ENCODE peak calls at places on chromosome 9, in eight cellular contexts. A, T, Q, S, L, M, F and G are unnamed samples. For H3K27me3, the result is how much of the 10 kb centered on the place peaks cover.

GRCh38 chr9:15155826-15156225 is 151.2 kb downstream of the TTC39B start:
- DNase-seq in A (peak), T (no peak), Q (no peak), S (no peak), L (no peak), M (no peak), F (no peak), G (no peak)

GRCh38 chr9:117974108-117974507 is 269.9 kb downstream of the TLR4 start:
- DNase-seq in A (no peak), T (no peak), Q (no peak), S (no peak), L (no peak), M (no peak), F (peak), G (no peak)

GRCh38 chr9:100880284-100880683 is 148.2 kb upstream of the PLPPR1 start:
- DNase-seq in A (no peak), T (no peak), Q (no peak), S (no peak), L (no peak), M (no peak), F (no peak), G (no peak)

GRCh38 chr9:69585571-69585970 is 86.6 kb downstream of the APBA1 start:
- DNase-seq in A (no peak), T (no peak), Q (no peak), S (no peak), L (no peak), M (no peak), F (no peak), G (no peak)

GRCh38 chr9:135526089-135526729 is 5.0 kb downstream of the LCN1 start:
- DNase-seq in A (no peak), T (no peak), Q (no peak), S (no peak), L (no peak), M (no peak), F (no peak), G (no peak)

GRCh38 chr9:79817469-79818004 is 245.8 kb downstream of the TLE4 start:
- DNase-seq in A (no peak), T (no peak), Q (peak), S (no peak), L (peak), M (no peak), F (peak), G (no peak)

GRCh38 chr9:99748690-99749089 is 73.0 kb upstream of the NR4A3 start:
- DNase-seq in A (no peak), T (no peak), Q (no peak), S (no peak), L (no peak), M (no peak), F (no peak), G (no peak)

GRCh38 chr9:98983295-98984268 is 39.9 kb downstream of the COL15A1 start:
- DNase-seq in A (peak), T (no peak), Q (no peak), S (peak), L (no peak), M (no peak), F (no peak), G (no peak)

GRCh38 chr9:94867281-94867841 is 140.9 kb downstream of the AOPEP start:
- DNase-seq in A (peak), T (no peak), Q (peak), S (peak), L (peak), M (no peak), F (no peak), G (no peak)

GRCh38 chr9:107586493-107586892 is 96.9 kb upstream of the KLF4 start:
- DNase-seq in A (no peak), T (no peak), Q (no peak), S (no peak), L (no peak), M (no peak), F (no peak), G (no peak)

GRCh38 chr9:71490810-71491209 is 277.5 kb downstream of the CEMIP2 start:
- DNase-seq in A (no peak), T (no peak), Q (peak), S (no peak), L (peak), M (no peak), F (peak), G (no peak)

GRCh38 chr9:69877852-69878507 is 57.4 kb downstream of the CFAP95 start:
- DNase-seq in A (peak), T (no peak), Q (peak), S (peak), L (peak), M (no peak), F (peak), G (no peak)

GRCh38 chr9:94078086-94078485 is 6.2 kb upstream of the PTPDC1 start:
- DNase-seq in A (no peak), T (no peak), Q (no peak), S (no peak), L (no peak), M (no peak), F (no peak), G (no peak)

GRCh38 chr9:11011696-11012095 is 398.9 kb upstream of the PTPRD start:
- DNase-seq in A (no peak), T (no peak), Q (no peak), S (no peak), L (no peak), M (no peak), F (no peak), G (no peak)

GRCh38 chr9:108673386-108673785 is 182.4 kb downstream of the ACTL7B start:
- DNase-seq in A (no peak), T (no peak), Q (no peak), S (no peak), L (no peak), M (no peak), F (no peak), G (peak)

GRCh38 chr9:108672475-108673065 is 183.2 kb downstream of the ACTL7B start:
- DNase-seq in A (no peak), T (no peak), Q (no peak), S (no peak), L (no peak), M (no peak), F (no peak), G (peak)

GRCh38 chr9:108668191-108668940 is 187.4 kb downstream of the ACTL7B start:
- DNase-seq in A (no peak), T (no peak), Q (no peak), S (no peak), L (no peak), M (no peak), F (no peak), G (no peak)

GRCh38 chr9:108671794-108672193 is 184.0 kb downstream of the ACTL7B start:
- DNase-seq in A (no peak), T (no peak), Q (no peak), S (peak), L (no peak), M (no peak), F (no peak), G (peak)

DNA sequence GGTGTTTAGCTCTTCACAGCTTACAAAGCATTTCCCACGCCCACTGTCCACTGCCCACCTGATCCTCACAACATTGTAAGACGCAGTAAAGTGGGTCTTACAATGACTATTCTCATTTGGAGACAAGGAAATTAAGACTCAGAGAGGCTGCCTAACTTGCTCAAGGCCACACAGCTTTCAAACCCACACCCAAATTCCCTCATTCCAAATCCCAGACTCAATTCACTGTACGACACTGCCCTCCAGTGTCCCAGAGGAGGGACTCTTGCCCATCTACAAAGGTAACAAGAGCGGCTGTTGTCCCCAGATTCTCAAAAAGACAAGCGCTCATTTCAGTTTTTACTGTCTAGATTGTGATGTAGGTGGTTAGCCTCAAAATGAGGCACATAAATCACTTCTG is 184.6 kb downstream of the ACTL7B start:
- DNase-seq in A (peak), T (no peak), Q (peak), S (peak), L (peak), M (no peak), F (no peak), G (peak)
- TF ChIP-seq CTCF in A (peak), T (no peak), Q (peak), S (peak), L (peak), M (no peak), F (no peak), G (peak)

GRCh38 chr9:126777733-126778132 is 27.1 kb upstream of the ZBTB43 start:
- DNase-seq in A (no peak), T (no peak), Q (peak), S (no peak), L (peak), M (no peak), F (no peak), G (peak)
- H3K27ac ChIP-seq in A (no peak), T (no peak), Q (no peak), S (no peak), L (no peak), M (no peak), F (no peak), G (no peak)

GRCh38 chr9:133711428-133712220 is 26.5 kb downstream of the SARDH start:
- DNase-seq in A (peak), T (no peak), Q (no peak), S (peak), L (no peak), M (no peak), F (no peak), G (no peak)
- H3K27me3 ChIP-seq in A (under half), T (under half), Q (under half), S (under half), L (under half), M (under half), F (half or more), G (under half)

GRCh38 chr9:87271696-87272477 is 225.8 kb upstream of the DAPK1 start:
- DNase-seq in A (no peak), T (no peak), Q (no peak), S (peak), L (no peak), M (no peak), F (peak), G (no peak)
- TF ChIP-seq CTCF in A (no peak), T (no peak), Q (no peak), S (no peak), L (no peak), M (no peak), F (no peak), G (no peak)

GRCh38 chr9:97571664-97572063 is 61.5 kb downstream of the TSTD2 start:
- DNase-seq in A (peak), T (no peak), Q (no peak), S (no peak), L (no peak), M (no peak), F (no peak), G (no peak)
- H3K27ac ChIP-seq in A (no peak), T (no peak), Q (no peak), S (no peak), L (no peak), M (no peak), F (no peak), G (no peak)

GRCh38 chr9:126618200-126618589 is 4.5 kb downstream of the LMX1B start:
- DNase-seq in A (no peak), T (no peak), Q (no peak), S (no peak), L (no peak), M (no peak), F (no peak), G (no peak)

GRCh38 chr9:126616521-126616976 is 2.8 kb downstream of the LMX1B start:
- DNase-seq in A (no peak), T (no peak), Q (no peak), S (no peak), L (peak), M (no peak), F (no peak), G (no peak)

GRCh38 chr9:126615791-126616447 is 2.2 kb downstream of the LMX1B start:
- DNase-seq in A (no peak), T (no peak), Q (peak), S (no peak), L (peak), M (no peak), F (no peak), G (no peak)

GRCh38 chr9:126617740-126618133 is 4.0 kb downstream of the LMX1B start:
- DNase-seq in A (no peak), T (no peak), Q (no peak), S (no peak), L (peak), M (no peak), F (no peak), G (no peak)

DNA sequence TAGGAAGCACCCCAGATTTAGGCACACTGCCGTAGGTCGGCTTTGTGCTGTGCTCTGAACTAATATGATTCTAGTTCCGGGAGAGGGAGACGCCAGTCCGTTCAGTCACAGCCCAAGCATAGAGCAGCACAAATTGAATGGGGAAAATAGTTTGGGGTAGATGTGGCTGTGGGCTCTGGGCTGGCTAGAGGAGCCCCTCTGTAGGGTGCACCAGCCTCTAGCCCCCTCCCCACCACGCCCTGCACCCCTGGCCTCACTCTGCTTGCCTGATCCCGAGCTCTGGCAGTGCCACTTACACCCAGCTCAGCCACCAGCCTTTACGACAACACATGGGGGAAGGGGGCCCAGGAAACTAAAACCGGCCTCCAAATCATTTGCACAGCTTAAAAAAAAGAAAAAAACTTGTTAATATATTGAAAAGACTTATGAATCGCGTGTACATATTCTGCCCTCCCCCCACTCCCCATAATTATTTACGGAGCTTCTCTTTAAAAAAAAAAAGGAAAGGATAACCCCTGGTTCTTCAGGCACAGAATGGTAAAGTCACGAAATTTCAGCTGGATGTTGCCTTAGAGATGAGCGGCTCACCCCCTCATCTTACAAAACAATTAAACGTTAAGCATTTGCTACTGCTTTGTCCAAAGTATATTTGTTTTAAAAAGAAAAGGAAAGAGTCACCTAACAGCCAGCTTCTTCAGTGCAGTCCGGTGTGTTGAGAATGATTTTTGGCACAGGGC is 3.4 kb downstream of the LMX1B start:
- DNase-seq in A (no peak), T (no peak), Q (no peak), S (no peak), L (peak), M (no peak), F (no peak), G (no peak)
- H3K27me3 ChIP-seq in A (half or more), T (half or more), Q (half or more), S (half or more), L (half or more), M (under half), F (half or more), G (half or more)

GRCh38 chr9:122143296-122143695 is 16.3 kb downstream of the NDUFA8 start:
- DNase-seq in A (no peak), T (no peak), Q (no peak), S (no peak), L (no peak), M (no peak), F (no peak), G (no peak)
- TF ChIP-seq CTCF in A (no peak), T (no peak), Q (no peak), S (no peak), L (no peak), M (no peak), F (no peak), G (no peak)